ENCODE peak calls at places on chromosome 13, in four cellular contexts. One of them, this sample, is unnamed.

GRCh38 chr13:75329723-75330122 is 152.2 kb downstream of the TBC1D4 start:
- ATAC-seq in upper lobe of left lung: no peak
- ATAC-seq in right lobe of liver: peak
- ATAC-seq in HepG2: peak
- ATAC-seq in this sample: no peak

GRCh38 chr13:90188237-90188636 is 1159.2 kb upstream of the MIR17HG start:
- ATAC-seq in right lobe of liver: no peak
- ATAC-seq in upper lobe of left lung: no peak
- ATAC-seq in HepG2: no peak
- ATAC-seq in this sample: no peak

GRCh38 chr13:73938375-73939070 is 195.7 kb downstream of the KLF12 start:
- ATAC-seq in HepG2: no peak
- ATAC-seq in upper lobe of left lung: no peak
- ATAC-seq in right lobe of liver: no peak
- ATAC-seq in this sample: no peak

GRCh38 chr13:100913143-100913542 is 238.5 kb upstream of the TMTC4 start:
- ATAC-seq in HepG2: no peak
- ATAC-seq in upper lobe of left lung: no peak
- ATAC-seq in right lobe of liver: no peak
- ATAC-seq in this sample: no peak

GRCh38 chr13:80742027-80742426 is 401.1 kb upstream of the SPRY2 start:
- ATAC-seq in HepG2: no peak
- ATAC-seq in right lobe of liver: no peak
- ATAC-seq in upper lobe of left lung: no peak
- ATAC-seq in this sample: no peak

GRCh38 chr13:73825143-73825542 is 309.1 kb downstream of the KLF12 start:
- ATAC-seq in HepG2: no peak
- ATAC-seq in upper lobe of left lung: no peak
- ATAC-seq in right lobe of liver: no peak
- ATAC-seq in this sample: no peak

GRCh38 chr13:101499406-101499805 is 46.9 kb downstream of the ITGBL1 start:
- ATAC-seq in HepG2: no peak
- ATAC-seq in upper lobe of left lung: no peak
- ATAC-seq in right lobe of liver: no peak
- ATAC-seq in this sample: no peak

GRCh38 chr13:57629821-57630235 is 1.7 kb upstream of the PCDH17 start:
- ATAC-seq in right lobe of liver: peak
- ATAC-seq in upper lobe of left lung: peak
- ATAC-seq in HepG2: no peak
- ATAC-seq in this sample: peak

GRCh38 chr13:80436571-80437169 is 95.7 kb upstream of the SPRY2 start:
- ATAC-seq in upper lobe of left lung: no peak
- ATAC-seq in right lobe of liver: no peak
- ATAC-seq in HepG2: no peak
- ATAC-seq in this sample: peak

GRCh38 chr13:113164492-113164891 is 6.0 kb downstream of the PROZ start:
- ATAC-seq in right lobe of liver: no peak
- ATAC-seq in HepG2: no peak
- ATAC-seq in upper lobe of left lung: no peak
- ATAC-seq in this sample: no peak

GRCh38 chr13:31090921-31091624 is 70.6 kb downstream of the HSPH1 start:
- ATAC-seq in HepG2: peak
- ATAC-seq in right lobe of liver: peak
- ATAC-seq in upper lobe of left lung: no peak
- ATAC-seq in this sample: no peak

GRCh38 chr13:30157616-30157993 is 149.7 kb downstream of the KATNAL1 start:
- ATAC-seq in right lobe of liver: no peak
- ATAC-seq in HepG2: no peak
- ATAC-seq in upper lobe of left lung: no peak
- ATAC-seq in this sample: no peak

GRCh38 chr13:113938716-113939115 is 35.2 kb downstream of the C13orf46 start:
- ATAC-seq in HepG2: no peak
- ATAC-seq in upper lobe of left lung: no peak
- ATAC-seq in right lobe of liver: no peak
- ATAC-seq in this sample: no peak

GRCh38 chr13:102680842-102681725 is 13.8 kb downstream of the METTL21C start:
- ATAC-seq in HepG2: peak
- ATAC-seq in right lobe of liver: peak
- ATAC-seq in upper lobe of left lung: peak
- ATAC-seq in this sample: no peak

GRCh38 chr13:83162493-83162892 is 719.8 kb downstream of the SLITRK1 start:
- ATAC-seq in HepG2: no peak
- ATAC-seq in upper lobe of left lung: no peak
- ATAC-seq in right lobe of liver: no peak
- ATAC-seq in this sample: no peak

GRCh38 chr13:30319130-30319529 is 11.8 kb upstream of the KATNAL1 start:
- ATAC-seq in HepG2: no peak
- ATAC-seq in right lobe of liver: no peak
- ATAC-seq in upper lobe of left lung: no peak
- ATAC-seq in this sample: no peak

GRCh38 chr13:73138967-73139491 is 80.2 kb downstream of the KLF5 start:
- ATAC-seq in HepG2: peak
- ATAC-seq in upper lobe of left lung: no peak
- ATAC-seq in right lobe of liver: no peak
- ATAC-seq in this sample: no peak

GRCh38 chr13:48710160-48710559 is 56.4 kb downstream of the CYSLTR2 start:
- ATAC-seq in upper lobe of left lung: no peak
- ATAC-seq in right lobe of liver: no peak
- ATAC-seq in HepG2: no peak
- ATAC-seq in this sample: no peak

GRCh38 chr13:47474326-47474725 is 526.7 kb downstream of the SUCLA2 start:
- ATAC-seq in right lobe of liver: peak
- ATAC-seq in upper lobe of left lung: no peak
- ATAC-seq in HepG2: no peak
- ATAC-seq in this sample: no peak

GRCh38 chr13:112526146-112526853 is 61.7 kb downstream of the TUBGCP3 start:
- ATAC-seq in HepG2: no peak
- ATAC-seq in upper lobe of left lung: no peak
- ATAC-seq in right lobe of liver: no peak
- ATAC-seq in this sample: no peak

GRCh38 chr13:75258159-75258782 is 223.7 kb downstream of the TBC1D4 start:
- ATAC-seq in HepG2: peak
- ATAC-seq in upper lobe of left lung: no peak
- ATAC-seq in right lobe of liver: peak
- ATAC-seq in this sample: no peak

GRCh38 chr13:42899266-42899665 is 92.8 kb downstream of the EPSTI1 start:
- ATAC-seq in HepG2: no peak
- ATAC-seq in right lobe of liver: no peak
- ATAC-seq in upper lobe of left lung: no peak
- ATAC-seq in this sample: no peak

GRCh38 chr13:19759669-19760068 is 23.1 kb downstream of the PSPC1 start:
- ATAC-seq in HepG2: no peak
- ATAC-seq in right lobe of liver: no peak
- ATAC-seq in upper lobe of left lung: no peak
- ATAC-seq in this sample: no peak

GRCh38 chr13:94239135-94239534 is 240.3 kb downstream of the DCT start:
- ATAC-seq in right lobe of liver: no peak
- ATAC-seq in HepG2: no peak
- ATAC-seq in upper lobe of left lung: no peak
- ATAC-seq in this sample: no peak

GRCh38 chr13:24159362-24159761 is 1.2 kb upstream of the SPATA13 start:
- ATAC-seq in HepG2: no peak
- ATAC-seq in upper lobe of left lung: no peak
- ATAC-seq in right lobe of liver: no peak
- ATAC-seq in this sample: no peak

GRCh38 chr13:24161010-24161775 is 673 bp downstream of the SPATA13 start:
- ATAC-seq in HepG2: peak
- ATAC-seq in upper lobe of left lung: peak
- ATAC-seq in right lobe of liver: peak
- ATAC-seq in this sample: peak

GRCh38 chr13:24159921-24160324 is 597 bp upstream of the SPATA13 start:
- ATAC-seq in HepG2: peak
- ATAC-seq in upper lobe of left lung: no peak
- ATAC-seq in right lobe of liver: no peak
- ATAC-seq in this sample: no peak

GRCh38 chr13:24162604-24163003 is 2.1 kb downstream of the SPATA13 start:
- ATAC-seq in upper lobe of left lung: no peak
- ATAC-seq in right lobe of liver: no peak
- ATAC-seq in HepG2: no peak
- ATAC-seq in this sample: no peak

GRCh38 chr13:24161980-24162517 is 1.5 kb downstream of the SPATA13 start:
- ATAC-seq in HepG2: no peak
- ATAC-seq in right lobe of liver: peak
- ATAC-seq in upper lobe of left lung: no peak
- ATAC-seq in this sample: no peak
- H3K4me3 ChIP-seq in HepG2: peak
- H3K4me3 ChIP-seq in right lobe of liver: peak
- H3K4me3 ChIP-seq in upper lobe of left lung: peak
- H3K4me3 ChIP-seq in this sample: no peak

GRCh38 chr13:95317037-95317989 is 16.1 kb upstream of the ABCC4 start:
- ATAC-seq in HepG2: no peak
- ATAC-seq in upper lobe of left lung: no peak
- ATAC-seq in right lobe of liver: no peak
- ATAC-seq in this sample: no peak
- TF ChIP-seq POLR2A in HepG2: no peak
- TF ChIP-seq POLR2A in upper lobe of left lung: no peak
- TF ChIP-seq POLR2A in right lobe of liver: no peak
- TF ChIP-seq POLR2A in this sample: no peak

GRCh38 chr13:50810998-50811397 is 32.5 kb downstream of the DLEU7 start:
- ATAC-seq in right lobe of liver: peak
- ATAC-seq in HepG2: no peak
- ATAC-seq in upper lobe of left lung: no peak
- ATAC-seq in this sample: no peak
- H3K4me3 ChIP-seq in right lobe of liver: no peak
- H3K4me3 ChIP-seq in HepG2: no peak
- H3K4me3 ChIP-seq in upper lobe of left lung: no peak
- H3K4me3 ChIP-seq in this sample: no peak

DNA sequence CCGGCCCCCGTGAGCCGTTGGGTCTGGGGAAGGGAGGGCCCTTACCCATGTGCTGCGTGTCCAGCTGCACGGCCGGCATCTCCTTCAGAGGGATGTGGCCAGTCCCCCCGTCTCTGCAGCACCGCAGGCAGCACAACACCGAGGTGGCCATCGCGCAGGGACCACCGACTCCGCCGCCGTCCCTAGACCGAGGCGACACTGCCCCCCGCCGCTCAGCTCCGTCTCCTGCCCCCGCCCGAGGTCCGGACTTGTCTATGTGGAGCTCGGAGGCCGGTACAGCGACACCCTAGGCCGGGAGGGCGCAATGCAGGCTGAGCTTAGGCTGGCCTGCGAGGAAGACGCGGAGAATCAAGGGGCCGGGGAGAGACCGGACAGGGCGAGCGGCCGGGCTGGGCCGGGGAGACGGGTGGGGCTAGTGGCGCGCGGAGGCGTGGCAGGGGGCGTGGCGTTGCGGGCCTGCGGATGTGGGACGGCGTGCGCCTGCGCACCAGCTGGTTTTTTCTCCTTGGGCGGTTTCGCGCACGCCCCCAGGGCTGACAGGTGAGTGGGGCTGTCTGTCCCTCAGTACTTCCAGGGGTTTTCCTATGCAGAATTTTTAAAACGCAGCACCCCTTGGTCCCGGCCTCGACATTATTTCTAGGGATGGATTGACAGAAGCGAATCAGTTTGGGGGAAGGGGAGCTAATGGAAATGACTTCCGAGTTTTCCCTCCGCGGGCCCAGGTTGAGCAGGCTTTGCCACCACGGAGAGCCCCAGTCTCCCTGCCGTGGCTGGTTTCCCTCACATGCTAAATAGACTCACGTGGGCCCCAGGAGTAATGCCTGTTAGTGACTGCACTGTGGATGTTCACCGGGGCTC is at the start of gene SPRYD7:
- ATAC-seq in HepG2: peak
- ATAC-seq in right lobe of liver: peak
- ATAC-seq in upper lobe of left lung: peak
- ATAC-seq in this sample: peak
- TF ChIP-seq POLR2A in HepG2: peak
- TF ChIP-seq POLR2A in right lobe of liver: peak
- TF ChIP-seq POLR2A in upper lobe of left lung: peak
- TF ChIP-seq POLR2A in this sample: peak

GRCh38 chr13:35723820-35724219 is 247.3 kb upstream of the MAB21L1 start:
- ATAC-seq in upper lobe of left lung: no peak
- ATAC-seq in HepG2: peak
- ATAC-seq in right lobe of liver: no peak
- ATAC-seq in this sample: peak
- H3K4me3 ChIP-seq in upper lobe of left lung: no peak
- H3K4me3 ChIP-seq in HepG2: no peak
- H3K4me3 ChIP-seq in right lobe of liver: no peak
- H3K4me3 ChIP-seq in this sample: no peak

GRCh38 chr13:98796191-98796590 is 43.7 kb upstream of the SLC15A1 start:
- ATAC-seq in upper lobe of left lung: no peak
- ATAC-seq in right lobe of liver: no peak
- ATAC-seq in HepG2: no peak
- ATAC-seq in this sample: no peak

GRCh38 chr13:98794498-98794897 is 42.0 kb upstream of the SLC15A1 start:
- ATAC-seq in right lobe of liver: no peak
- ATAC-seq in upper lobe of left lung: no peak
- ATAC-seq in HepG2: no peak
- ATAC-seq in this sample: no peak

GRCh38 chr13:98797456-98797855 is 45.0 kb upstream of the SLC15A1 start:
- ATAC-seq in HepG2: no peak
- ATAC-seq in right lobe of liver: no peak
- ATAC-seq in upper lobe of left lung: no peak
- ATAC-seq in this sample: no peak

GRCh38 chr13:98796798-98797197 is 44.3 kb upstream of the SLC15A1 start:
- ATAC-seq in HepG2: no peak
- ATAC-seq in upper lobe of left lung: no peak
- ATAC-seq in right lobe of liver: no peak
- ATAC-seq in this sample: no peak

GRCh38 chr13:98795220-98795619 is 42.7 kb upstream of the SLC15A1 start:
- ATAC-seq in right lobe of liver: no peak
- ATAC-seq in HepG2: no peak
- ATAC-seq in upper lobe of left lung: no peak
- ATAC-seq in this sample: no peak
- TF ChIP-seq POLR2A in right lobe of liver: no peak
- TF ChIP-seq POLR2A in HepG2: no peak
- TF ChIP-seq POLR2A in upper lobe of left lung: no peak
- TF ChIP-seq POLR2A in this sample: no peak

DNA sequence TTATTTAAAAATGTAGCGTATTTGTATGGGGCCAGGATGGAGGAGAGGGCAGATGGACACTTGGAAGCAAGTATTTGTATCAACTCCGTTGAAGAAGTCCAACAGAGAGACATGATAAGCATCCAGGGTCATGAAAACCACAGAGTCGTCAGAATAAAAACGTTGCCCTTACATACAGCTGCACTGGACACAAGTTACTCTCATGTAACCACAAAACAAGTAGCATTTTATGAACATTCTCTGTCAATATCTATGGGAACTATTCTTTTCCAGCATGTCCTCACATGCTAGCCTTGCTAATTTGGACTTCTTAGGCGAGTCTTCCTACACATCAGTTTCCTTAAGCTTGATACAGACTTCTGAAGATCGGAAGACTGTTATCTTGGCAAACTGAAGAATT is 35.0 kb downstream of the EFNB2 start:
- ATAC-seq in upper lobe of left lung: no peak
- ATAC-seq in HepG2: no peak
- ATAC-seq in right lobe of liver: no peak
- ATAC-seq in this sample: no peak
- H3K4me3 ChIP-seq in upper lobe of left lung: no peak
- H3K4me3 ChIP-seq in HepG2: no peak
- H3K4me3 ChIP-seq in right lobe of liver: no peak
- H3K4me3 ChIP-seq in this sample: no peak

This sample was measured in gastroesophageal sphincter.